ENCODE peak calls at places on chromosomes 2 and 18, in nine cellular contexts. G is A549; W is thoracic aorta; S is AG04450; K is IMR-90; I is breast epithelium; F is tibial artery; R is heart left ventricle; O is CD8-positive, alpha-beta memory T cell. M is an unnamed sample. For H3K9me3, the result is how much of the 10 kb centered on the place peaks cover.

GRCh38 chr2:235006986-235007385 is 55.2 kb downstream of the SH3BP4 start:
- DNase-seq in G (no peak), W (no peak), S (no peak), K (no peak), I (no peak), F (no peak), R (no peak), O (no peak), M (no peak)

GRCh38 chr2:216242365-216242764 is 129.9 kb downstream of the MARCHF4 start:
- DNase-seq in G (no peak), W (no peak), S (no peak), K (no peak), I (no peak), F (no peak), R (no peak), O (no peak), M (no peak)

GRCh38 chr2:120108049-120108448 is 95.2 kb downstream of the EPB41L5 start:
- DNase-seq in G (no peak), W (no peak), S (peak), K (peak), I (no peak), F (peak), R (peak), O (no peak), M (peak)

GRCh38 chr2:58156780-58157179 is 84.3 kb downstream of the FANCL start:
- DNase-seq in G (no peak), W (no peak), S (no peak), K (peak), I (no peak), F (no peak), R (no peak), O (no peak), M (no peak)

GRCh38 chr2:122734756-122735155 is 979.3 kb downstream of the TSN start:
- DNase-seq in G (no peak), W (no peak), S (no peak), K (no peak), I (no peak), F (no peak), R (no peak), O (no peak), M (no peak)

GRCh38 chr2:19542796-19543195 is 184.4 kb upstream of the OSR1 start:
- DNase-seq in G (no peak), W (no peak), S (no peak), K (no peak), I (no peak), F (no peak), R (no peak), O (no peak), M (no peak)

GRCh38 chr2:21441442-21441841 is 317.7 kb downstream of the TDRD15 start:
- DNase-seq in G (no peak), W (no peak), S (no peak), K (no peak), I (no peak), F (no peak), R (no peak), O (no peak), M (no peak)

GRCh38 chr18:79489048-79489899 is 93.5 kb downstream of the NFATC1 start:
- DNase-seq in G (no peak), W (no peak), S (no peak), K (no peak), I (no peak), F (no peak), R (no peak), O (no peak), M (no peak)

GRCh38 chr2:196990092-196990491 is 63.6 kb upstream of the PGAP1 start:
- DNase-seq in G (no peak), W (no peak), S (no peak), K (no peak), I (no peak), F (no peak), R (no peak), O (no peak), M (no peak)

GRCh38 chr2:42602218-42602936 is 33.9 kb downstream of the MTA3 start:
- DNase-seq in G (no peak), W (no peak), S (no peak), K (no peak), I (no peak), F (no peak), R (no peak), O (no peak), M (no peak)

GRCh38 chr2:143946436-143947385 is 573.2 kb downstream of the ZEB2 start:
- DNase-seq in G (no peak), W (no peak), S (no peak), K (no peak), I (no peak), F (no peak), R (no peak), O (no peak), M (no peak)

GRCh38 chr18:75068682-75069435 is 140.1 kb downstream of the PTGR3 start:
- DNase-seq in G (no peak), W (no peak), S (no peak), K (no peak), I (no peak), F (no peak), R (no peak), O (no peak), M (no peak)

GRCh38 chr2:233053928-233054774 is 6.0 kb upstream of the INPP5D start:
- DNase-seq in G (peak), W (no peak), S (no peak), K (peak), I (peak), F (no peak), R (peak), O (peak), M (no peak)

GRCh38 chr18:11994708-11995444 is 13.6 kb downstream of the IMPA2 start:
- DNase-seq in G (peak), W (no peak), S (no peak), K (peak), I (no peak), F (no peak), R (no peak), O (no peak), M (no peak)

GRCh38 chr18:31039426-31039825 is 3.1 kb downstream of the DSC3 start:
- DNase-seq in G (no peak), W (no peak), S (no peak), K (no peak), I (no peak), F (no peak), R (no peak), O (no peak), M (no peak)

DNA sequence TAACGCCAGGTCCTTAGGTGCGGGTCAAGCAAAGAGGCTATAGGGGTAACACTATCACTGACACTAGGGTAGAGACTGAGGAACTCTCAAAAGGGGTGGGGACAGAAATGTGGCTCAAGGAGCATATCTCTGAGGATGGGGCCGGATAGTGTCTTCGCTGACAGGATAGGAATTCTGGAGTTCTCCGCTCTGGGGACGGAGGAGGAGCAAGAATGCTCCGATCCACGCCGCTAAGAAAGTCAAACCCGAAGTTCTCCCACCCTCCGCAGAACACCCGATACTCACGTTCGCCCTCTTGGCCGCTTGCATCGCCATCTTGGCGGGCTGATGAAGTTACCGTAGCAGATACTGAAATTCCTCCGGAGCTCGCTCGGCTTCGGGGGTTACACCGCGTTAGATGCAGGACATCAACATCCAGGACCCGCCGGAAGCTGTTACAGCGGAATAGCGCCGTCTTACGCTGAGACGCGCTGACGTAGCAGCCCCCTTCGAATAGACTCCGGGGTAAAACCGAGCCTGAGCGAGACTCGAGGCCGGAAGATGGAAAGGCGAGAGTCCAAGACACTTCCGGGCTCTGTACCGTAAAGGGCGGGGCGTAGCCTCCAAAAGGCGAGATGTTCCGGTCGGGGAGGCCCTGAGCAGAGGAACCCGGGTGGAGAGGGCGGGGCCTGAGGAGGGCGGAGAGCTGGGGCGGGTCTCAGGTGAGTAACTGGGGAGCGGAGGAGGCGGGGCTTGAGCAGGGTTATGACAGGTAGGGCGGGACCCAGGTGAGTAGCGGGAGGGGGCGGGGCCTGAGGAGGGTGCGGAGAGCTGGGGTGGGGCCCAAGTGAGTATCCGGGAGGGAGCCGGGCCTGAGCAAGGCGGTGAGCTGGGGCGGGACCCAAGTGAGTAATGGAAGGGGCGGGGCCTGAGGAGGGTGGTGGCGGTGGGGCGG is at the start of gene SF3B6:
- DNase-seq in G (peak), W (peak), S (peak), K (peak), I (peak), F (peak), R (peak), O (peak), M (peak)
- H3K27ac ChIP-seq in G (peak), W (peak), S (peak), K (peak), I (peak), F (peak), R (peak), O (peak), M (peak)

DNA sequence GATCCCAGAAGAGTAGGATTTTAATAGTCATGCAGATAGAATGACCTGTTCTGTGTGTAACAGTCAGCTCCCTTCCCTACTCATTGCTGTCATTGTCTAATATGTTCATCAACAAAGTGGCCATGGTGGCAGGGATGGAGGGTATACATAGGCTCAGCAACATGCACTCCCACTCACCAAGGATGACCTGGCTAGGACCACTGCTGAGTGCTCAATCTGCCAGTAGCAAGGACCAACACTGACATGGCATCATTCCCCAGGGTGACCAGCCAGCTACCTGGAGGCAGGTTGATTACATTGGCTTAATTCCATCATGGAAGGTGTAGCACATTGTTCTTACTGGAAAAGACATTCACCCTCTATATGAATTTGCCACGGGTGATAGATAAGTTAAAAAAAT is 401.7 kb upstream of the CELF4 start:
- DNase-seq in G (no peak), W (no peak), S (no peak), K (no peak), I (no peak), F (no peak), R (no peak), O (no peak), M (no peak)
- H3K9me3 ChIP-seq in G (under half), W (under half), S (under half), K (under half), I (under half), F (under half), R (under half), O (under half), M (under half)

DNA sequence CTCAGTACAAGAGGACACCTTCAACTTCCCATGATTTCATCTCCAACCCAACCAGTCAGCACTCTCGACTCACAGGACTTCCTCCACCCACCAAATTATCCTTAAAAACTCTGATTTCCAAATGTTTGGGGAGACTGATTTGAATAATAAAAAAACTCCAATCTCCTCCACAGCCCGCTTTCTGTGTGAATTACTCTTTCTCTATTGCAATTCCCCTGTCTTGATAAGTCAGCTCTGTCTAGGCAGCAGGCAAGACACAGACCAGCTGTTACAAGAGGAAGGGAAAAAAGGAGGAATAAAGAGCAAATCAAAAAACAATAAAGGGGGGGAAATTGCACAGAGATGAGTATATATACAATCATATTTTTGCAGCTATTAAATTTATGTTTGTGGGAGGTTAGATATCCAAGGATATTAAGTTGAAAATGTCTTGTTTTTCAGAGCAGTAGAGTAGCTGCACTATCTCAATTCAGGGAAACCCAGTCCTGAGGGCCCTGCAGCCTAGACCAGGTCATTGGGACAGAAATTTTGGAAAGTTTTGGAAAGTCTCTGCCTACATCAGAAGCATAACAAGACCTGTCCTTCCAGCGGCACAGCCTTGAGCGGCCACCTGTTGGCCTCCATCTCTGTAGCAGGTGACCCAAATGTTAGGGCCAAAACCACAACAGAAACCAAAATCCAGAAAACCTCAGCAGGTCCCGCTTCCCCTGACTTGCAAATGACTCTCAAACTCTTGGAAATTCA is 32.8 kb upstream of the SIGLEC15 start:
- DNase-seq in G (no peak), W (no peak), S (no peak), K (peak), I (no peak), F (no peak), R (no peak), O (no peak), M (no peak)
- H3K27ac ChIP-seq in G (peak), W (no peak), S (peak), K (peak), I (peak), F (no peak), R (no peak), O (no peak), M (no peak)

DNA sequence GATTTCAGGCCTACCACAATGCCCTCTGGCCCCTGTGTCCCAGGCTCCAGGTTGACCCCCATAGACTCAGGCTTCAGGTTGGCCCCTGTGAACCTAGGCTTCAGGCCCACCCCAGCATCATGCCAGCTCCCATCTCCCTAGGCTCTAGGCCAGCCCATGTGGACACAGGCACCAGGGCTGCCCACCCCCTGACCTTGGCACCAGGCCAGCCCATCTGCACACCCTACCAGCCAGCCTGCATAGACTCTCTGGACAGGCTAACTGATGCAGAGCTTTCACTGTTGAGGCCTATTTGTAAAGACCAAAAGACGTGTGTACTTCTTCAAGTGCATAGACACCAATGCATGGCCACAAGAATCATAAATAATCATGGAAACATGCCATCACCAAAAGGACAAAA is 83.9 kb downstream of the VAPA start:
- DNase-seq in G (no peak), W (no peak), S (no peak), K (no peak), I (no peak), F (no peak), R (no peak), O (no peak), M (no peak)
- H3K9me3 ChIP-seq in G (under half), W (under half), S (under half), K (under half), I (under half), F (under half), R (under half), O (under half), M (under half)

GRCh38 chr2:108993095-108993937 is 4.3 kb upstream of the EDAR start:
- DNase-seq in G (no peak), W (no peak), S (no peak), K (no peak), I (no peak), F (no peak), R (no peak), O (no peak), M (no peak)
- H3K27ac ChIP-seq in G (no peak), W (no peak), S (no peak), K (no peak), I (no peak), F (no peak), R (no peak), O (no peak), M (no peak)

GRCh38 chr2:203080447-203080846 is 65.8 kb downstream of the NBEAL1 start:
- DNase-seq in G (no peak), W (no peak), S (no peak), K (no peak), I (no peak), F (no peak), R (no peak), O (no peak), M (no peak)

GRCh38 chr2:203077458-203077857 is 62.8 kb downstream of the NBEAL1 start:
- DNase-seq in G (peak), W (no peak), S (no peak), K (peak), I (no peak), F (no peak), R (no peak), O (no peak), M (no peak)

GRCh38 chr2:203083328-203083727 is 68.7 kb downstream of the NBEAL1 start:
- DNase-seq in G (no peak), W (no peak), S (no peak), K (no peak), I (no peak), F (no peak), R (no peak), O (no peak), M (no peak)
- H3K9me3 ChIP-seq in G (under half), W (under half), S (under half), K (under half), I (under half), F (under half), R (under half), O (under half), M (under half)

DNA sequence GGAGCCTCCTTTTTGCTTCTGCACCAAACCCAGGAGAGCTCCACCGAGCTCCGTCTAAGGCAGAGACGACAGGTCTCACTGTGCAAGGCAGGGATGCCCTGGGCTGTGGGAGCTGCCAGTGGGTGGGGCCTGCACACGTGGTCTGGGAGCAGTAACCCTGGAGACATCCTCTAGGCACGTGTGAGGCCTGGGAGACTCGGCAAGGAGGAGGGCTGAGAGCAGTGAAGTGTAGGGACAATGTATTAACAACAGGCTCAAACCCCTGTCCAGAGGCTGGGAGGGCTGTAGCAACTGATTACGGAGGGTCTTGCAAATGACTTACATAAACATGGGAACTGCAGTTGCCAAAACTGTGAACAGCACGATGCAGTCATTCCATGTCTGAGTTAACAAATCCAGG is 45.1 kb downstream of the CYP27C1 start:
- DNase-seq in G (no peak), W (no peak), S (no peak), K (peak), I (no peak), F (peak), R (no peak), O (no peak), M (no peak)
- H3K27ac ChIP-seq in G (no peak), W (no peak), S (peak), K (no peak), I (peak), F (no peak), R (no peak), O (no peak), M (peak)

GRCh38 chr18:33873127-33873526 is 295.1 kb downstream of the ASXL3 start:
- DNase-seq in G (no peak), W (no peak), S (no peak), K (no peak), I (no peak), F (no peak), R (no peak), O (no peak), M (no peak)

GRCh38 chr18:33875029-33875428 is 297.0 kb downstream of the ASXL3 start:
- DNase-seq in G (no peak), W (no peak), S (no peak), K (no peak), I (no peak), F (no peak), R (no peak), O (no peak), M (no peak)

GRCh38 chr18:33878213-33878612 is 300.2 kb downstream of the ASXL3 start:
- DNase-seq in G (no peak), W (no peak), S (no peak), K (no peak), I (no peak), F (no peak), R (no peak), O (no peak), M (no peak)
- H3K9me3 ChIP-seq in G (under half), W (under half), S (under half), K (under half), I (under half), F (under half), R (under half), O (under half), M (under half)